ENCODE peak calls at places on chromosomes 16 and 17, in four cellular contexts. Z is lower leg skin, W is NT2/D1, Y is mucosa of descending colon. J is an unnamed sample.

GRCh38 chr17:64984776-64985521 is 65.7 kb upstream of the LRRC37A3 start:
- DNase-seq in Y (no peak), W (no peak), Z (peak), J (no peak)

GRCh38 chr17:82012482-82013295 is 10.0 kb downstream of the CENPX start:
- DNase-seq in Y (no peak), Z (no peak), W (no peak), J (peak)

GRCh38 chr17:33039874-33040273 is 48.2 kb downstream of the SPACA3 start:
- DNase-seq in W (no peak), Y (no peak), Z (peak), J (no peak)

GRCh38 chr16:57571098-57571497 is 28.7 kb downstream of the ADGRG5 start:
- DNase-seq in Y (no peak), Z (no peak), W (no peak), J (no peak)

GRCh38 chr16:48556913-48557351 is 53.0 kb downstream of the N4BP1 start:
- DNase-seq in Y (no peak), W (no peak), Z (no peak), J (no peak)

GRCh38 chr16:24801761-24802302 is 43.9 kb upstream of the SLC5A11 start:
- DNase-seq in Y (no peak), Z (no peak), W (no peak), J (no peak)

GRCh38 chr17:63634816-63635215 is 12.6 kb downstream of the MAP3K3 start:
- DNase-seq in Y (no peak), Z (no peak), W (no peak), J (no peak)

GRCh38 chr17:35169964-35170363 is 22.3 kb downstream of the UNC45B start:
- DNase-seq in W (no peak), Z (peak), Y (no peak), J (no peak)

GRCh38 chr17:10798332-10798749 is 5.6 kb downstream of the TMEM238L start:
- DNase-seq in W (no peak), Y (no peak), Z (no peak), J (no peak)

GRCh38 chr17:1227917-1228751 is 42.1 kb upstream of the BHLHA9 start:
- DNase-seq in W (no peak), Z (peak), Y (peak), J (no peak)

GRCh38 chr17:76076765-76077581 is 2.0 kb upstream of the ZACN start:
- DNase-seq in Y (peak), W (no peak), Z (no peak), J (peak)

GRCh38 chr17:47962901-47963300 is 5.2 kb upstream of the PRR15L start:
- DNase-seq in Y (no peak), W (no peak), Z (no peak), J (no peak)

GRCh38 chr16:70753694-70754325 is 47.1 kb downstream of the VAC14 start:
- DNase-seq in Y (no peak), W (no peak), Z (no peak), J (no peak)

GRCh38 chr17:34171245-34171818 is 83.8 kb upstream of the CCL2 start:
- DNase-seq in Y (peak), Z (peak), W (no peak), J (peak)

J was measured in NCI-H1417.